ENCODE peak calls at places on chromosomes 3 and 15, in nine cellular contexts. One of them, this sample, is unnamed.

GRCh38 chr3:127037021-127037400 is 54.1 kb downstream of the PLXNA1 start:
- DNase-seq in fibroblast of lung: no peak
- DNase-seq in uterus: no peak
- DNase-seq in colonic mucosa: no peak
- DNase-seq in HCT116: no peak
- DNase-seq in GM23338: no peak
- DNase-seq in ascending aorta: no peak
- DNase-seq in left lung: peak
- DNase-seq in IMR-90: no peak
- DNase-seq in this sample: peak

GRCh38 chr3:176302271-176302670 is 895.0 kb downstream of the TBL1XR1 start:
- DNase-seq in fibroblast of lung: no peak
- DNase-seq in uterus: no peak
- DNase-seq in colonic mucosa: no peak
- DNase-seq in HCT116: no peak
- DNase-seq in GM23338: no peak
- DNase-seq in ascending aorta: no peak
- DNase-seq in left lung: no peak
- DNase-seq in IMR-90: no peak
- DNase-seq in this sample: no peak

GRCh38 chr3:10438902-10439610 is 66.3 kb downstream of the ATP2B2 start:
- DNase-seq in fibroblast of lung: no peak
- DNase-seq in uterus: no peak
- DNase-seq in colonic mucosa: no peak
- DNase-seq in HCT116: no peak
- DNase-seq in GM23338: no peak
- DNase-seq in ascending aorta: no peak
- DNase-seq in left lung: peak
- DNase-seq in IMR-90: peak
- DNase-seq in this sample: no peak

GRCh38 chr15:36645106-36645505 is 65.7 kb downstream of the CDIN1 start:
- DNase-seq in fibroblast of lung: no peak
- DNase-seq in uterus: no peak
- DNase-seq in colonic mucosa: no peak
- DNase-seq in HCT116: no peak
- DNase-seq in GM23338: no peak
- DNase-seq in ascending aorta: no peak
- DNase-seq in left lung: no peak
- DNase-seq in IMR-90: peak
- DNase-seq in this sample: no peak

GRCh38 chr3:165523801-165524200 is 313.4 kb downstream of the BCHE start:
- DNase-seq in fibroblast of lung: peak
- DNase-seq in uterus: no peak
- DNase-seq in colonic mucosa: no peak
- DNase-seq in HCT116: no peak
- DNase-seq in GM23338: no peak
- DNase-seq in ascending aorta: no peak
- DNase-seq in left lung: no peak
- DNase-seq in IMR-90: peak
- DNase-seq in this sample: no peak

GRCh38 chr3:43870110-43870509 is 179.4 kb downstream of the ABHD5 start:
- DNase-seq in fibroblast of lung: peak
- DNase-seq in uterus: no peak
- DNase-seq in colonic mucosa: no peak
- DNase-seq in HCT116: no peak
- DNase-seq in GM23338: no peak
- DNase-seq in ascending aorta: no peak
- DNase-seq in left lung: no peak
- DNase-seq in IMR-90: peak
- DNase-seq in this sample: no peak

GRCh38 chr3:169283902-169284451 is 379.5 kb downstream of the MECOM start:
- DNase-seq in fibroblast of lung: no peak
- DNase-seq in uterus: no peak
- DNase-seq in colonic mucosa: no peak
- DNase-seq in HCT116: no peak
- DNase-seq in GM23338: no peak
- DNase-seq in ascending aorta: no peak
- DNase-seq in left lung: no peak
- DNase-seq in IMR-90: no peak
- DNase-seq in this sample: no peak

GRCh38 chr15:75867428-75867827 is 24.2 kb downstream of the UBE2Q2 start:
- DNase-seq in fibroblast of lung: no peak
- DNase-seq in uterus: no peak
- DNase-seq in colonic mucosa: no peak
- DNase-seq in HCT116: no peak
- DNase-seq in GM23338: no peak
- DNase-seq in ascending aorta: no peak
- DNase-seq in left lung: no peak
- DNase-seq in IMR-90: no peak
- DNase-seq in this sample: no peak

GRCh38 chr3:152853196-152853595 is 18.3 kb downstream of the P2RY1 start:
- DNase-seq in fibroblast of lung: peak
- DNase-seq in uterus: no peak
- DNase-seq in colonic mucosa: no peak
- DNase-seq in HCT116: no peak
- DNase-seq in GM23338: no peak
- DNase-seq in ascending aorta: no peak
- DNase-seq in left lung: no peak
- DNase-seq in IMR-90: peak
- DNase-seq in this sample: no peak

GRCh38 chr3:181711325-181712135 is at the start of gene SOX2:
- DNase-seq in fibroblast of lung: peak
- DNase-seq in uterus: no peak
- DNase-seq in colonic mucosa: peak
- DNase-seq in HCT116: peak
- DNase-seq in GM23338: peak
- DNase-seq in ascending aorta: no peak
- DNase-seq in left lung: peak
- DNase-seq in IMR-90: peak
- DNase-seq in this sample: no peak

GRCh38 chr15:58528197-58528870 is 96.5 kb downstream of the LIPC start:
- DNase-seq in fibroblast of lung: peak
- DNase-seq in uterus: no peak
- DNase-seq in colonic mucosa: peak
- DNase-seq in HCT116: no peak
- DNase-seq in GM23338: no peak
- DNase-seq in ascending aorta: no peak
- DNase-seq in left lung: no peak
- DNase-seq in IMR-90: peak
- DNase-seq in this sample: no peak

GRCh38 chr3:54042259-54042823 is 80.0 kb upstream of the CACNA2D3 start:
- DNase-seq in fibroblast of lung: no peak
- DNase-seq in uterus: no peak
- DNase-seq in colonic mucosa: no peak
- DNase-seq in HCT116: no peak
- DNase-seq in GM23338: peak
- DNase-seq in ascending aorta: no peak
- DNase-seq in left lung: no peak
- DNase-seq in IMR-90: no peak
- DNase-seq in this sample: no peak

GRCh38 chr3:104429727-104430126 is 937.0 kb upstream of the ALCAM start:
- DNase-seq in fibroblast of lung: no peak
- DNase-seq in uterus: no peak
- DNase-seq in colonic mucosa: no peak
- DNase-seq in HCT116: no peak
- DNase-seq in GM23338: no peak
- DNase-seq in ascending aorta: no peak
- DNase-seq in left lung: no peak
- DNase-seq in IMR-90: no peak
- DNase-seq in this sample: no peak

GRCh38 chr3:104428526-104428925 is 938.2 kb upstream of the ALCAM start:
- DNase-seq in fibroblast of lung: no peak
- DNase-seq in uterus: no peak
- DNase-seq in colonic mucosa: no peak
- DNase-seq in HCT116: no peak
- DNase-seq in GM23338: no peak
- DNase-seq in ascending aorta: no peak
- DNase-seq in left lung: no peak
- DNase-seq in IMR-90: no peak
- DNase-seq in this sample: no peak

GRCh38 chr3:104425416-104425815 is 941.3 kb upstream of the ALCAM start:
- DNase-seq in fibroblast of lung: no peak
- DNase-seq in uterus: no peak
- DNase-seq in colonic mucosa: no peak
- DNase-seq in HCT116: no peak
- DNase-seq in GM23338: no peak
- DNase-seq in ascending aorta: no peak
- DNase-seq in left lung: no peak
- DNase-seq in IMR-90: peak
- DNase-seq in this sample: no peak
- H3K27ac ChIP-seq in fibroblast of lung: no peak
- H3K27ac ChIP-seq in uterus: no peak
- H3K27ac ChIP-seq in colonic mucosa: no peak
- H3K27ac ChIP-seq in HCT116: no peak
- H3K27ac ChIP-seq in GM23338: no peak
- H3K27ac ChIP-seq in ascending aorta: no peak
- H3K27ac ChIP-seq in left lung: no peak
- H3K27ac ChIP-seq in IMR-90: no peak
- H3K27ac ChIP-seq in this sample: no peak

GRCh38 chr3:123444744-123445143 is 4.1 kb downstream of the ADCY5 start:
- DNase-seq in fibroblast of lung: no peak
- DNase-seq in uterus: no peak
- DNase-seq in colonic mucosa: no peak
- DNase-seq in HCT116: no peak
- DNase-seq in GM23338: no peak
- DNase-seq in ascending aorta: no peak
- DNase-seq in left lung: no peak
- DNase-seq in IMR-90: no peak
- DNase-seq in this sample: no peak
- H3K27ac ChIP-seq in fibroblast of lung: no peak
- H3K27ac ChIP-seq in uterus: no peak
- H3K27ac ChIP-seq in colonic mucosa: no peak
- H3K27ac ChIP-seq in HCT116: no peak
- H3K27ac ChIP-seq in GM23338: no peak
- H3K27ac ChIP-seq in ascending aorta: peak
- H3K27ac ChIP-seq in left lung: no peak
- H3K27ac ChIP-seq in IMR-90: no peak
- H3K27ac ChIP-seq in this sample: no peak

GRCh38 chr3:177835917-177836316 is 638.6 kb upstream of the TBL1XR1 start:
- DNase-seq in fibroblast of lung: peak
- DNase-seq in uterus: no peak
- DNase-seq in colonic mucosa: no peak
- DNase-seq in HCT116: no peak
- DNase-seq in GM23338: no peak
- DNase-seq in ascending aorta: no peak
- DNase-seq in left lung: no peak
- DNase-seq in IMR-90: peak
- DNase-seq in this sample: no peak
- H3K27ac ChIP-seq in fibroblast of lung: peak
- H3K27ac ChIP-seq in uterus: no peak
- H3K27ac ChIP-seq in colonic mucosa: no peak
- H3K27ac ChIP-seq in HCT116: no peak
- H3K27ac ChIP-seq in GM23338: no peak
- H3K27ac ChIP-seq in ascending aorta: no peak
- H3K27ac ChIP-seq in left lung: peak
- H3K27ac ChIP-seq in IMR-90: no peak
- H3K27ac ChIP-seq in this sample: no peak

DNA sequence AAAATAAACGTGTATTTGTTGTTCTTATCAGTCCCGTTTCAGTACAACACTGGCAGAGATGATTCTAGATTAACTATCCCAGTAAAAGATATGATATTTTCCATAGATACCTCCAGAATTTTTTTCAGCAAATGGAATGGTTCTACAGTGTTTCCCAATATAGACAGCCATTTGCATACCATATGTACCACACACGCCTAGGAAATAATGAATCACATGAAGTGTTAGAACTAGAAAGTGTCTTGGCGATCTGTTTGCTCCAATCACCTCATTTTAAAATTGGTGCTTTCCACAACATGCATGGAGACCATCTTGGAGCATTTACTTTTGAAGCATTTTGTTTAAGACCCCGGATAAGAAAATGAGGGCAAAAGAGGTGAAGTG is 2.0 kb downstream of the C2CD4A start:
- DNase-seq in fibroblast of lung: peak
- DNase-seq in uterus: no peak
- DNase-seq in colonic mucosa: no peak
- DNase-seq in HCT116: no peak
- DNase-seq in GM23338: no peak
- DNase-seq in ascending aorta: no peak
- DNase-seq in left lung: no peak
- DNase-seq in IMR-90: no peak
- DNase-seq in this sample: no peak
- H3K27ac ChIP-seq in fibroblast of lung: no peak
- H3K27ac ChIP-seq in uterus: peak
- H3K27ac ChIP-seq in colonic mucosa: peak
- H3K27ac ChIP-seq in HCT116: no peak
- H3K27ac ChIP-seq in GM23338: no peak
- H3K27ac ChIP-seq in ascending aorta: no peak
- H3K27ac ChIP-seq in left lung: peak
- H3K27ac ChIP-seq in IMR-90: no peak
- H3K27ac ChIP-seq in this sample: no peak

GRCh38 chr3:141055136-141055535 is 4.0 kb downstream of the SPSB4 start:
- DNase-seq in fibroblast of lung: no peak
- DNase-seq in uterus: no peak
- DNase-seq in colonic mucosa: no peak
- DNase-seq in HCT116: no peak
- DNase-seq in GM23338: no peak
- DNase-seq in ascending aorta: no peak
- DNase-seq in left lung: no peak
- DNase-seq in IMR-90: no peak
- DNase-seq in this sample: no peak

GRCh38 chr3:141055536-141056445 is 4.6 kb downstream of the SPSB4 start:
- DNase-seq in fibroblast of lung: no peak
- DNase-seq in uterus: no peak
- DNase-seq in colonic mucosa: no peak
- DNase-seq in HCT116: no peak
- DNase-seq in GM23338: no peak
- DNase-seq in ascending aorta: no peak
- DNase-seq in left lung: no peak
- DNase-seq in IMR-90: no peak
- DNase-seq in this sample: no peak

GRCh38 chr3:141057951-141058800 is 7.0 kb downstream of the SPSB4 start:
- DNase-seq in fibroblast of lung: no peak
- DNase-seq in uterus: no peak
- DNase-seq in colonic mucosa: no peak
- DNase-seq in HCT116: no peak
- DNase-seq in GM23338: no peak
- DNase-seq in ascending aorta: no peak
- DNase-seq in left lung: no peak
- DNase-seq in IMR-90: no peak
- DNase-seq in this sample: no peak

GRCh38 chr3:141057436-141057835 is 6.3 kb downstream of the SPSB4 start:
- DNase-seq in fibroblast of lung: no peak
- DNase-seq in uterus: no peak
- DNase-seq in colonic mucosa: no peak
- DNase-seq in HCT116: no peak
- DNase-seq in GM23338: no peak
- DNase-seq in ascending aorta: no peak
- DNase-seq in left lung: no peak
- DNase-seq in IMR-90: no peak
- DNase-seq in this sample: no peak

DNA sequence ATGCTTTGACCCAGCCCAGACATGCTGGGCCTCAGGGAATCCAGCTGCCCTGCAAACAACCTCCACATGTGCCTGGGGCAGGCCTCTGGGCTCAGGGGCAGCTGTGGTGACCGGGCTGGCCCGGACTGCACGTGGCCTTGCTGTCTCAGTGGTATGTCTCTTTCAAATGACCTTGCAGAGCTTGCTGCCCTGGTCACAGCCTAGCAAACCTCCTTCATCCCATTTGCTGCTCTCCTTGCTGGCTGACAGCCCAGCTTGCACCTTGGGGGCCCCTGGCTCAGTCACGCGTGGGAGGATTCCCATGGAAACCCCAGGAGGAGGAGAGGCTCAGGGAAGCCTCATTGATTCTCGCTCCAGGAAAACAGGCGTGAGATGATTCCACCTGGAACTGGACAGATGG is 5.6 kb downstream of the SPSB4 start:
- DNase-seq in fibroblast of lung: no peak
- DNase-seq in uterus: no peak
- DNase-seq in colonic mucosa: no peak
- DNase-seq in HCT116: no peak
- DNase-seq in GM23338: no peak
- DNase-seq in ascending aorta: no peak
- DNase-seq in left lung: no peak
- DNase-seq in IMR-90: no peak
- DNase-seq in this sample: no peak
- H3K27ac ChIP-seq in fibroblast of lung: no peak
- H3K27ac ChIP-seq in uterus: no peak
- H3K27ac ChIP-seq in colonic mucosa: no peak
- H3K27ac ChIP-seq in HCT116: no peak
- H3K27ac ChIP-seq in GM23338: no peak
- H3K27ac ChIP-seq in ascending aorta: no peak
- H3K27ac ChIP-seq in left lung: no peak
- H3K27ac ChIP-seq in IMR-90: no peak
- H3K27ac ChIP-seq in this sample: no peak

This sample was measured in psoas muscle.